ENCODE peak calls at places on chromosome 10, in four cellular contexts. P is HCT116, I is ovary, B is suprapubic skin. S is an unnamed sample.

GRCh38 chr10:48470115-48470892 is 134.6 kb downstream of the ARHGAP22 start:
- DNase-seq in P (no peak), I (peak; percentile 82), B (peak; percentile 54), S (peak; percentile 12)

GRCh38 chr10:90288403-90288933 is 569.4 kb downstream of the HTR7 start:
- DNase-seq in P (peak; percentile 10), I (no peak), B (no peak), S (no peak)

GRCh38 chr10:99565166-99565565 is 32.4 kb downstream of the NKX2-3 start:
- DNase-seq in P (no peak), I (no peak), B (no peak), S (no peak)

GRCh38 chr10:61463035-61463909 is 10.1 kb upstream of the TMEM26 start:
- DNase-seq in P (no peak), I (no peak), B (no peak), S (no peak)

GRCh38 chr10:30980951-30981616 is 50.6 kb downstream of the ZNF438 start:
- DNase-seq in P (no peak), I (no peak), B (peak; percentile 83), S (no peak)

GRCh38 chr10:30373596-30374327 is 24.7 kb upstream of the MTPAP start:
- DNase-seq in P (no peak), I (no peak), B (no peak), S (no peak)

GRCh38 chr10:59175538-59176240 is 754 bp upstream of the PHYHIPL start:
- DNase-seq in P (no peak), I (no peak), B (no peak), S (no peak)

GRCh38 chr10:28179490-28180099 is 123.3 kb downstream of the MPP7 start:
- DNase-seq in P (peak; percentile 69), I (no peak), B (no peak), S (no peak)

GRCh38 chr10:108545921-108546320 is 1377.4 kb downstream of the XPNPEP1 start:
- DNase-seq in P (no peak), I (no peak), B (no peak), S (no peak)

GRCh38 chr10:46547881-46548780 is 8.3 kb downstream of the GPRIN2 start:
- DNase-seq in P (no peak), I (peak; percentile 21), B (peak; percentile 80), S (no peak)

GRCh38 chr10:96124230-96125141 is 5.6 kb upstream of the ZNF518A start:
- DNase-seq in P (peak; percentile 67), I (no peak), B (no peak), S (no peak)

GRCh38 chr10:93220315-93221170 is 146.8 kb downstream of the CYP26A1 start:
- DNase-seq in P (no peak), I (no peak), B (no peak), S (no peak)

GRCh38 chr10:92758594-92758993 is 68.8 kb downstream of the HHEX start:
- DNase-seq in P (no peak), I (no peak), B (no peak), S (no peak)

GRCh38 chr10:34244787-34245484 is 570.2 kb downstream of the PARD3 start:
- DNase-seq in P (no peak), I (no peak), B (no peak), S (no peak)

DNA sequence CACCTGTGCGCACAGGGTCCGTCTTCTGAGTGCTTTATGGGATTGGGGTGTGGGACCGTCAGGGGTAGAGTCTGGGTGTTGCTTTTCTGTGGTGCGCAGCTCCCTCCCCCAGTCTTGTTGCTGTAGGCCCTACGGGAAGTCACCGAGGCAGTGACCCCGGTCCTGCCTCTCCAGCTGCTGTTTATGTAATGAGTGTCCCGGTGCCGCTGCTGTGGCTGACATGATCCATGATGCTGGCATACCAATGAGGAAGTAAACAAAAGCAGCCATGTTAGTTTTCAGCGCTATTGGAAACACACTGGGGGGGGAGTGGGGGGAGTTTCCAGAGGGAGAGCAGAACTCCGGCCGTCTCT is 1.1 kb downstream of the TRIM8 start:
- DNase-seq in P (peak; percentile 39), I (peak; percentile 71), B (peak; percentile 91), S (peak; percentile 78)
- TF ChIP-seq POLR2A in P (no peak), I (no peak), B (no peak), S (no peak)

GRCh38 chr10:113000876-113001598 is 51.0 kb downstream of the TCF7L2 start:
- DNase-seq in P (no peak), I (no peak), B (no peak), S (peak; percentile 56)
- TF ChIP-seq CTCF in P (no peak), I (no peak), B (peak; percentile 29), S (peak; percentile 32)

GRCh38 chr10:113384181-113384580 is 168.7 kb upstream of the HABP2 start:
- DNase-seq in P (no peak), I (no peak), B (no peak), S (no peak)

GRCh38 chr10:113386005-113386404 is 166.8 kb upstream of the HABP2 start:
- DNase-seq in P (peak; percentile 38), I (no peak), B (no peak), S (no peak)

GRCh38 chr10:113381906-113382562 is 170.8 kb upstream of the HABP2 start:
- DNase-seq in P (no peak), I (no peak), B (no peak), S (no peak)

GRCh38 chr10:113382691-113383090 is 170.2 kb upstream of the HABP2 start:
- DNase-seq in P (no peak), I (no peak), B (no peak), S (no peak)

GRCh38 chr10:113385021-113385975 is 167.6 kb upstream of the HABP2 start:
- DNase-seq in P (peak; percentile 85), I (peak; percentile 87), B (peak; percentile 91), S (peak; percentile 79)
- H3K27ac ChIP-seq in P (no peak overlapping the region), I (peak overlapping the region; percentile 46), B (peak overlapping the region; percentile 16), S (peak overlapping the region; percentile 40)

DNA sequence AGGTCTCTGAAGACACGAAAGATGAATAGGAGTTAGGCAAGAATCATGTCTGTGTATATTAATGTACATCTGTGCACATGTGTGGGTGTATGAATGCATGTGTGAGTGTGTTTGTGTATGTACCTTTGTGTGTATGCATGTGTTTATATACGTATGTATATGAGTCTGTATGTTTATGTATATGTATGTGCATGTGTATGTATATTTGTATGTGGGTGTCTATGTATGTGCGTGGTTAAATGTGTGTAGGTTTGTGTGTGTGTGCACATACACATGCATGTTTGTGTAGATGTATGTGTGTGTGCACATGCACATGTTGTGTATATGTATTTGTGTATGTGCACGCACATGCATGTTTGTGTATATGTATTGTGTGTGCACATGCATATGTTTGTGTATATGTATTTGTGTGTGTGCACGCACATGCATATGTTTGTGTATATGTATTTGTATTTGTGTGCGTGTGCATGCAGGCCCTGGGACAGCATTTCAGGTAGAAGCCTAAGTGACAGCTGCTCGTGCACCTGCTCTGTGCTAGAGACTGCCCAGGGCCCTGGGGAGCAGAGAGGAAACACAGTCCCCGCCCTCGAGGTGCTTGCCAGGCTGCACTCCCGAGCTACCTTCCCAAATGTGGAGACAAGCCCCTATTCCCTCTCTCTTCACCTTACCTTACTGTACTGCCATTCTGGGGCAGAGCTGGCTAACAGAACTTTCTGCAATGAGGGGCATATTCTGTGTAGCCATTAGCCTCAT is 12.1 kb downstream of the PNLIPRP1 start:
- DNase-seq in P (no peak), I (no peak), B (peak; percentile 60), S (no peak)
- TF ChIP-seq POLR2A in P (no peak), I (no peak), B (no peak), S (no peak)

DNA sequence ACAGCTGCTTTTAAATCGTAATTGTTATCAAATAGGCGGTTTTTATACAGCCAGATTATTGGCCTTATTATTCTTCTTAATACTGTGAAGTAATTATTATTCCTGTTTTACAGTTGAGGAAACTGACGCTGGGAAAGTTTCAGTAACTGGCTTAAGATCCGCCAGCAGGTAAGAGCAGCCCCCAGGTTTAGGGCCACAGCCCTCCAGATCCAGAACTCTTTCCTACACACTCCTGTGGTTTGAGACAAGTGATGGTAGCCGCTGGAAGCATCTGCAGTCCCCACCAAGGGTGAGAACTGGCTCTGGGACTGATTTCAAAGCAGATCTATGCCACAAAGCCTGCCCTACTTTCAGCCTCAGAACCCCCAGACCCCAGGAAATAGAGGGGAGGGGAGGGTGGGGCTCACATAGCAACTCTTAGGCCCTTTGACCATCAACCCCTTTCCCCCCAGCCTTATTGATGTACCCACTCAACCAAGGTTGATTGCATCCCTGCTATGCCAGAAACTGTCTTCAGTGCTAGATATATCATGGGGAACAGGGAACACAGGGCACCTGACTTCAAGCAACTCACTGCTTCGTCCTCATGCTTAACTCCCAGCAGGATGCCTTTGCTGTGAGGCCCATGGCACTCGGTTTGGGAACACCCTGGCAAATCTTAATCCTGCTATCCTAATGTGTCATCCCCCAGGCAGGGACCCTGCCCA is 2.9 kb upstream of the UNC5B start:
- DNase-seq in P (no peak), I (no peak), B (peak; percentile 16), S (no peak)
- TF ChIP-seq CTCF in P (no peak), I (no peak), B (no peak), S (no peak)

DNA sequence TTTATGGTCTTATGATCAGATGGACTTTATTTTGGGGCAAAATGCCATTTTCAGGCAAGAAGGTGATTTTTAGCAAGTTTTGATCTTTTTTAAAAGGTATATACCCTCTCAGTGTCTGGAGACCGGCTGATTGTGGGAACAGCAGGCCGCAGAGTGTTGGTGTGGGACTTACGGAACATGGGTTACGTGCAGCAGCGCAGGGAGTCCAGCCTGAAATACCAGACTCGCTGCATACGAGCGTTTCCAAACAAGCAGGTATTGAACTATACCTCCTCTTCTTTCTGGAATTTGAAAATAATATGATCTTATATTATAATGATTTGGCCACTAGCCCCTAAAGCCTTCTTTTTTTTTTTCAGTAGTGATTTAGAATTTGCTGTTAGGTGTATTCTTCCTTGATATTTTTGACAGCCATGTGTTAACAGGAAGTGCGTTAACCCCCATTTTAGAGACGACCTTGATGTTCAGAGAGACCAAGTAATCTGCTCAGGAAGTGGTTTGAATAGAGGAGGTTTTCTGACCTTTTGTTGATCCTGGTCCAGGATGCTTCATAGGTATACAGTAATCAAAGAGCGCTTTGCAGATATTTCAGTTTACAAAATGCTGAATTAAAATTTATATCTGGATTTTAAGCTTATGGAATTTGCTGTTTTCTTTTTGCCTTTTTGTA is 6.2 kb downstream of the BUB3 start:
- DNase-seq in P (no peak), I (no peak), B (no peak), S (no peak)
- H3K27ac ChIP-seq in P (no peak overlapping the region), I (no peak overlapping the region), B (no peak overlapping the region), S (no peak overlapping the region)

GRCh38 chr10:3137958-3138726 is 34.4 kb downstream of the PITRM1 start:
- DNase-seq in P (no peak), I (no peak), B (no peak), S (no peak)
- TF ChIP-seq POLR2A in P (no peak), I (no peak), B (no peak), S (no peak)

S was measured in breast epithelium.